ENCODE peak calls at places on chromosomes 3 and 15, in six cellular contexts. M is lower leg skin, L is GM10248, U is right lobe of liver, D is AG04450, A is fibroblast of the aortic adventitia. Q is an unnamed sample.

GRCh38 chr3:119235151-119235550 is 5.5 kb downstream of the B4GALT4 start:
- DNase-seq in A (peak), M (no peak), U (no peak), L (no peak), D (no peak), Q (no peak)

GRCh38 chr3:133644768-133645167 is 17.0 kb downstream of the TOPBP1 start:
- DNase-seq in D (peak), U (no peak), L (no peak), M (no peak), A (peak), Q (no peak)

GRCh38 chr3:77256584-77257488 is 216.9 kb downstream of the ROBO2 start:
- DNase-seq in D (no peak), L (no peak), M (no peak), U (no peak), A (no peak), Q (no peak)

GRCh38 chr3:194757629-194758028 is 71.9 kb downstream of the FAM43A start:
- DNase-seq in U (no peak), L (no peak), A (no peak), M (no peak), D (no peak), Q (no peak)

GRCh38 chr3:136038668-136039067 is 73.1 kb downstream of the PPP2R3A start:
- DNase-seq in D (no peak), U (no peak), A (no peak), L (no peak), M (no peak), Q (no peak)

GRCh38 chr3:59764131-59764530 is 714.3 kb upstream of the CFAP20DC start:
- DNase-seq in L (no peak), A (peak), M (no peak), U (no peak), D (no peak), Q (no peak)

GRCh38 chr15:66619152-66619903 is 53.5 kb upstream of the LCTL start:
- DNase-seq in D (peak), L (peak), U (peak), A (peak), M (peak), Q (peak)

GRCh38 chr3:163622384-163622783 is 1455.9 kb downstream of the SI start:
- DNase-seq in D (no peak), M (no peak), L (no peak), A (no peak), U (no peak), Q (no peak)

GRCh38 chr15:71160976-71161375 is 45.7 kb downstream of the THSD4 start:
- DNase-seq in U (no peak), A (no peak), L (no peak), M (no peak), D (no peak), Q (no peak)

GRCh38 chr3:183762304-183762703 is 63.1 kb downstream of the MAP6D1 start:
- DNase-seq in L (no peak), U (no peak), D (no peak), M (no peak), A (no peak), Q (no peak)

GRCh38 chr3:71817262-71817661 is 32.3 kb upstream of the PROK2 start:
- DNase-seq in A (no peak), D (no peak), L (no peak), M (no peak), U (no peak), Q (no peak)

GRCh38 chr3:79380581-79380980 is 387.2 kb downstream of the ROBO1 start:
- DNase-seq in L (no peak), D (no peak), M (no peak), A (no peak), U (no peak), Q (no peak)

GRCh38 chr3:87186631-87187159 is 40.4 kb upstream of the CHMP2B start:
- DNase-seq in U (no peak), L (no peak), A (no peak), D (no peak), M (no peak), Q (no peak)

GRCh38 chr3:115146418-115147328 is at the start of gene ZBTB20:
- DNase-seq in M (peak), U (peak), D (peak), L (peak), A (peak), Q (peak)

GRCh38 chr3:120143676-120144075 is 49.4 kb upstream of the GSK3B start:
- DNase-seq in M (no peak), A (no peak), U (no peak), L (no peak), D (no peak), Q (no peak)

GRCh38 chr15:27608248-27608647 is 490.9 kb downstream of the OCA2 start:
- DNase-seq in U (no peak), L (no peak), D (no peak), A (no peak), M (no peak), Q (no peak)
- TF ChIP-seq CTCF in U (no peak), L (no peak), D (no peak), A (no peak), M (no peak), Q (no peak)

GRCh38 chr3:58488962-58489361 is 2.9 kb upstream of the KCTD6 start:
- DNase-seq in D (no peak), M (no peak), L (no peak), A (no peak), U (no peak), Q (no peak)
- TF ChIP-seq CTCF in D (no peak), M (no peak), L (no peak), A (no peak), U (no peak), Q (no peak)

GRCh38 chr3:58288011-58288728 is 17.9 kb upstream of the RPP14 start:
- DNase-seq in L (no peak), U (no peak), A (no peak), M (no peak), D (no peak), Q (peak)
- TF ChIP-seq CTCF in L (no peak), U (no peak), A (peak), M (no peak), D (no peak), Q (no peak)

DNA sequence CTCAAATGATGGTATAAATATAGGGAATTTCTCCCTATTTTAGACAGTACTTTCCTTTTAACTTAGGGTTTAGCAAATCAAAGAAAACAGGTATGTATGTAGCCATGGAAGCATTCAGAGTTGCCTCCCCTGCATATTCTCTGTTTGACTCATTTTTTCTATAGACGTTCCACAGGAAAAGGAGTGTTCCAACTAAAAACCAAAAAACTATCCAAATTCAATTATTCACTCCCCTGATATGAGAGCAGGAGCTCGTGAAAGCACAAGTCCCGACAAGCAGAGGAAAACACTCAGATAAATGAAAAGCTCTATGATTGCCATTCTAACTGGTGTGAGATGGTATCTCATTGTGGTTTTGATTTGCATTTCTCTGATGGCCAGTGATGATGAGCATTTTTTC is 119.5 kb downstream of the FRMD5 start:
- DNase-seq in D (no peak), L (no peak), A (peak), M (no peak), U (no peak), Q (no peak)
- TF ChIP-seq CTCF in D (no peak), L (no peak), A (no peak), M (no peak), U (no peak), Q (no peak)

GRCh38 chr3:67906256-67906655 is 251.8 kb upstream of the SUCLG2 start:
- DNase-seq in A (no peak), M (no peak), U (no peak), D (no peak), L (no peak), Q (no peak)

GRCh38 chr3:67897686-67898336 is 243.4 kb upstream of the SUCLG2 start:
- DNase-seq in A (no peak), M (no peak), D (no peak), U (no peak), L (no peak), Q (no peak)

GRCh38 chr3:67898916-67899315 is 244.5 kb upstream of the SUCLG2 start:
- DNase-seq in A (no peak), M (no peak), L (no peak), D (no peak), U (no peak), Q (no peak)

GRCh38 chr3:67896130-67896529 is 241.7 kb upstream of the SUCLG2 start:
- DNase-seq in M (no peak), D (no peak), L (no peak), A (no peak), U (no peak), Q (no peak)

DNA sequence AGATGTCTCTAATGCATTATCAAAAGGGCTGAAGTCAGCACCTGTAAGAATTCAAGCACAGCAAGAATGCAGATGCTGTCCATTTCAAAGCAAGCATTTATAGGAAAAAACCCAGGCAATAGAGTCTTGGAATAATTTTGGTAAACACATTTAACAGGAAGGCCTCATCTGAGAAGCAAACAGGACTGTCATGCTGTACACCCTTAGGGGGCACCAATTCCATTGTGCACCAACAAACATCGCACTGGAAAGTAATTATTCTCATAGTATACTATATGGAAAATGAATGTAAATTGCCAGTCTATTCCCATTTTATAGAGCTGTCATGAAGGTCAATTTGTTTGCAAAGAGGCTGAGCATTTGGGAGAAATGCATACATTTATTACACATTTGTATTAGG is 247.3 kb upstream of the SUCLG2 start:
- DNase-seq in L (no peak), A (no peak), U (no peak), M (no peak), D (no peak), Q (no peak)
- TF ChIP-seq CTCF in L (no peak), A (no peak), U (peak), M (no peak), D (no peak), Q (no peak)

DNA sequence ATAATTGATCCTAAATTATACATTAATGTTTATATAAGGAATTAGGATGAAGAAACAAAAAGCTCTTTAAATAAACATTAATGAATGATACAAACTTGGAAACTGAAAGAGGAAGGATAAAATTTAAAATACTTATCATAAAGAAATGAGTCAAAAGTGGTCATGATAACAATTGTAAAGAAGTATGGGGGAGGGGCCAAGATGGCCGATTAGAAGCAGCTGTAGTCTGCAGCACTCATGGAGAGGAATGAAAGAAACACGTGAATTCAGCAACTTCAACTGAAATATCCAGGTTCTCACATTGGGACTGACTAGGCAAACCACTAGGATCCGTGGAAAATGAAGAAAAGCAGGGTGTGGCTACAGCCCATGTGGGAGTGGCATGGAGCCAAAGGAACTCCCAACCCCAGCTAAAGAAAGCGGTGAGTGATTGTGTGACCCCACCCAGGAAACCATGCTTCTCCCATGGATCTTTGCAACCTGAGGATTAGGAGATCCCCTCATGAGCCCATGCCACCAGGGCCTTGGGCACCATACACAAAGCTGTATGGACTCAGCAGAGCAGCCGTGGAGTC is 13.1 kb upstream of the CP start:
- DNase-seq in L (no peak), A (peak), D (no peak), U (no peak), M (no peak), Q (no peak)
- TF ChIP-seq CTCF in L (no peak), A (no peak), D (no peak), U (no peak), M (no peak), Q (no peak)

DNA sequence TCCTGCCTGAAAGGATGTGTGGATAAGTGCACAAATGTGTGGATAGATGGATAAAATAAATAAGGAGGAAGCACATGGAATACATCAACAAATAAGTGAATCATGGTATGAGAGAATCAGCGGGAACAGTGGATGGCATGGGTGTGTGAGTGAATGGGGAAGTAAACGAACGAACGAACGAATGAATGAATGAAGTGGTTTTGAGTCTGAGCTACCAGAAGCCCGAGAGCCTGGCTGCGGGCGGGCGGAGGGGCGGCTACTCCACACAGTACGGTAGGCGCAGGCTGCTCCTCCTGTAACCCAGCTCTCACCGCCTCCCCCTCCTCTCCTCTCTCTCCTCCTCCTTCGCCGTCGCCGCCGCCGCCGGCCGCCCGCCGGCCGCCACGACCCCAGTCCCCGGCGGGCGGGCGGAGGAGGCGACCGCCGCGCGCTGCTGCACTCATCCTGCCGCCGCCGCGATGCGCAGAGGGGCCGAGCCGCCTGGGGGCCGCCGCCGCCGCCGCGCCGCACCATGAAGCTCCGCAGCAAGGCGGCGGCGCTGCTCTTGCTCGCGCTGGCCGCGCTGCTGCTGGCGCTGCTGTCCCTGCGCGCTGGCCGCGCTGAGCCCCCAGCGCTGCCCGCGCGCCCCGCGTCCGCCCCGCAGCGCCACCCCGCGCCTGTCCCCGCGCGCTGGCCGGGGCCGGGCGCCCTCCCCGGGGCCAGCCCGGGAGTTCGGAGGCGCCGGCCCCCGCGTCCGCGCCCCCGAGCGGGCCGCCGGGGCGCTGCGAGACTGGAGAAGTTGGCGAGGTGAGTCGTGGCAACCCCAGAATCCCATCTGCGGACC is at the start of gene GXYLT2:
- DNase-seq in M (no peak), L (peak), D (no peak), A (peak), U (peak), Q (peak)
- TF ChIP-seq CTCF in M (no peak), L (peak), D (no peak), A (no peak), U (no peak), Q (no peak)

GRCh38 chr3:52238761-52239701 is at the start of gene TWF2:
- DNase-seq in L (peak), U (peak), M (peak), D (peak), A (peak), Q (peak)
- TF ChIP-seq CTCF in L (peak), U (peak), M (no peak), D (peak), A (peak), Q (peak)

GRCh38 chr3:156010829-156011228 is 109.5 kb upstream of the KCNAB1 start:
- DNase-seq in A (no peak), D (no peak), L (no peak), U (no peak), M (no peak), Q (no peak)
- TF ChIP-seq CTCF in A (peak), D (no peak), L (peak), U (peak), M (no peak), Q (peak)